ENCODE peak calls at places on chromosomes 11 and 22, in six cellular contexts. M is activated CD8-positive, alpha-beta T cell treated with anti-CD3 and anti-CD28 coated beads for 36 hours; R is activated CD4-positive, alpha-beta T cell treated with anti-CD3 and anti-CD28 coated beads for 24 hours; A is lower lobe of right lung; Y is ELR; O is iPS DF 19.7. G is an unnamed sample.

GRCh38 chr22:35085621-35086020 is 19.7 kb downstream of the ISX start:
- DNase-seq in M (no peak), R (no peak), A (no peak), Y (no peak), O (no peak), G (no peak)

GRCh38 chr11:110031171-110031570 is 62.0 kb upstream of the ZC3H12C start:
- DNase-seq in M (no peak), R (no peak), A (no peak), Y (peak), O (no peak), G (no peak)

GRCh38 chr11:32890843-32891656 is 1.6 kb upstream of the QSER1 start:
- DNase-seq in M (no peak), R (no peak), A (no peak), Y (no peak), O (peak), G (no peak)

GRCh38 chr11:78797559-78797958 is 222.9 kb upstream of the NARS2 start:
- DNase-seq in M (no peak), R (no peak), A (no peak), Y (no peak), O (no peak), G (no peak)

GRCh38 chr11:2566223-2567025 is 121.6 kb downstream of the KCNQ1 start:
- DNase-seq in M (no peak), R (no peak), A (peak), Y (no peak), O (no peak), G (no peak)

GRCh38 chr11:122170815-122171475 is 54.9 kb upstream of the BLID start:
- DNase-seq in M (no peak), R (no peak), A (no peak), Y (peak), O (no peak), G (no peak)

GRCh38 chr11:15830730-15831443 is 525.5 kb downstream of the SOX6 start:
- DNase-seq in M (no peak), R (no peak), A (no peak), Y (no peak), O (no peak), G (no peak)

GRCh38 chr11:74472030-74472429 is 4.7 kb upstream of the KCNE3 start:
- DNase-seq in M (no peak), R (no peak), A (no peak), Y (no peak), O (no peak), G (no peak)

GRCh38 chr22:24141586-24141985 is 39.7 kb upstream of the SUSD2 start:
- DNase-seq in M (peak), R (no peak), A (no peak), Y (peak), O (no peak), G (no peak)

GRCh38 chr22:25853902-25854301 is 111.9 kb downstream of the MYO18B start:
- DNase-seq in M (no peak), R (no peak), A (no peak), Y (no peak), O (no peak), G (no peak)

GRCh38 chr11:92880391-92880790 is 89.1 kb upstream of the MTNR1B start:
- DNase-seq in M (no peak), R (no peak), A (no peak), Y (no peak), O (no peak), G (no peak)

GRCh38 chr11:8268530-8269461 is 5.1 kb upstream of the LMO1 start:
- DNase-seq in M (no peak), R (no peak), A (peak), Y (no peak), O (no peak), G (peak)

GRCh38 chr22:44159230-44159629 is 21.5 kb upstream of the PARVG start:
- DNase-seq in M (no peak), R (no peak), A (no peak), Y (no peak), O (no peak), G (no peak)

GRCh38 chr22:28032896-28033295 is 113.8 kb upstream of the PITPNB start:
- DNase-seq in M (no peak), R (no peak), A (no peak), Y (no peak), O (no peak), G (no peak)

GRCh38 chr11:42237701-42238235 is 778.3 kb upstream of the LRRC4C start:
- DNase-seq in M (no peak), R (no peak), A (no peak), Y (no peak), O (no peak), G (no peak)

GRCh38 chr11:27241316-27242122 is 121.5 kb downstream of the CCDC34 start:
- DNase-seq in M (no peak), R (no peak), A (no peak), Y (peak), O (no peak), G (no peak)

GRCh38 chr11:68118753-68119448 is 2.3 kb downstream of the CHKA start:
- DNase-seq in M (no peak), R (no peak), A (no peak), Y (peak), O (no peak), G (no peak)

GRCh38 chr11:76759517-76759916 is 23.6 kb upstream of the TSKU start:
- DNase-seq in M (no peak), R (no peak), A (no peak), Y (no peak), O (no peak), G (no peak)

GRCh38 chr11:64762916-64763803 is 3.4 kb upstream of the PYGM start:
- DNase-seq in M (peak), R (no peak), A (no peak), Y (peak), O (no peak), G (peak)

GRCh38 chr11:12356944-12357655 is 20.3 kb upstream of the PARVA start:
- DNase-seq in M (no peak), R (no peak), A (no peak), Y (no peak), O (no peak), G (no peak)

GRCh38 chr22:46233231-46233630 is 16.9 kb downstream of the CDPF1 start:
- DNase-seq in M (no peak), R (no peak), A (no peak), Y (peak), O (no peak), G (no peak)